ENCODE peak calls at places on chromosomes 13 and 19, in ten cellular contexts. H is T-helper 2 cell; D is KBM-7; G is foreskin fibroblast; L is nephron progenitor cell; C is NCI-H187 treated with DMSO at 0.1 percent for 48 hours; J is Right ventricle myocardium superior; V is endothelial cell; A is fibroblast of the conjunctiva; T is stimulated activated CD8-positive, alpha-beta memory T cell treated with anti-CD3 and anti-CD28 coated beads, Interleukin-15, amount 100 ng/mL, for 24 hours. P is an unnamed sample.

GRCh38 chr13:87120476-87120875 is 550.7 kb upstream of the SLITRK5 start:
- DNase-seq in H (no peak), D (no peak), G (no peak), L (no peak), C (no peak), J (no peak), V (no peak), A (no peak), T (no peak), P (no peak)

GRCh38 chr13:39818953-39819352 is 163.5 kb downstream of the COG6 start:
- DNase-seq in H (no peak), D (no peak), G (no peak), L (no peak), C (no peak), J (no peak), V (no peak), A (no peak), T (no peak), P (no peak)

GRCh38 chr13:101474419-101474957 is 22.0 kb downstream of the ITGBL1 start:
- DNase-seq in H (no peak), D (no peak), G (no peak), L (peak), C (no peak), J (no peak), V (peak), A (peak), T (no peak), P (peak)

GRCh38 chr13:113653264-113654174 is 4.5 kb downstream of the ATP4B start:
- DNase-seq in H (no peak), D (no peak), G (no peak), L (no peak), C (no peak), J (peak), V (no peak), A (no peak), T (no peak), P (peak)

GRCh38 chr13:33761744-33762143 is 56.2 kb upstream of the RFC3 start:
- DNase-seq in H (no peak), D (peak), G (peak), L (peak), C (no peak), J (no peak), V (no peak), A (no peak), T (no peak), P (no peak)

GRCh38 chr19:2327773-2328400 is 499 bp downstream of the LSM7 start:
- DNase-seq in H (peak), D (peak), G (peak), L (no peak), C (no peak), J (no peak), V (no peak), A (peak), T (no peak), P (peak)

GRCh38 chr19:50977626-50978025 is 6.1 kb downstream of the KLK7 start:
- DNase-seq in H (no peak), D (no peak), G (no peak), L (no peak), C (no peak), J (no peak), V (no peak), A (no peak), T (no peak), P (no peak)

GRCh38 chr13:30408319-30409101 is 13.8 kb upstream of the UBE2L5 start:
- DNase-seq in H (peak), D (peak), G (peak), L (peak), C (no peak), J (peak), V (peak), A (peak), T (peak), P (peak)

GRCh38 chr13:93655132-93655531 is 428.5 kb downstream of the GPC6 start:
- DNase-seq in H (no peak), D (no peak), G (no peak), L (no peak), C (no peak), J (no peak), V (no peak), A (no peak), T (no peak), P (no peak)

GRCh38 chr19:35767288-35768081 is 7.9 kb upstream of the ARHGAP33 start:
- DNase-seq in H (no peak), D (no peak), G (no peak), L (peak), C (no peak), J (no peak), V (peak), A (no peak), T (no peak), P (no peak)

GRCh38 chr19:52527134-52527953 is at the start of gene ZNF808:
- DNase-seq in H (peak), D (peak), G (peak), L (peak), C (peak), J (peak), V (peak), A (peak), T (peak), P (peak)

GRCh38 chr13:80430561-80430960 is 89.6 kb upstream of the SPRY2 start:
- DNase-seq in H (no peak), D (no peak), G (no peak), L (no peak), C (no peak), J (no peak), V (no peak), A (no peak), T (no peak), P (no peak)

GRCh38 chr13:96426160-96426559 is 336.3 kb downstream of the HS6ST3 start:
- DNase-seq in H (no peak), D (no peak), G (no peak), L (no peak), C (no peak), J (no peak), V (no peak), A (no peak), T (no peak), P (no peak)

GRCh38 chr19:30171138-30171635 is 201.0 kb upstream of the ZNF536 start:
- DNase-seq in H (no peak), D (no peak), G (no peak), L (no peak), C (no peak), J (no peak), V (no peak), A (no peak), T (no peak), P (no peak)

P was measured in right cardiac atrium.